ENCODE peak calls at places on chromosomes 3 and 15, in four cellular contexts. S is IMR-90, N is K562, G is A549. H is an unnamed sample.

GRCh38 chr15:51759557-51760070 is 8.2 kb downstream of the TMOD2 start:
- DNase-seq in S (peak; percentile 97), N (no peak), G (no peak), H (no peak)

GRCh38 chr3:125032683-125033082 is 23.1 kb downstream of the HEG1 start:
- DNase-seq in S (no peak), N (no peak), G (no peak), H (no peak)

GRCh38 chr3:100089802-100090668 is 24.3 kb downstream of the FILIP1L start:
- DNase-seq in S (peak; percentile 69), N (peak; percentile 49), G (peak; percentile 40), H (no peak)

GRCh38 chr3:140850210-140850955 is 91.3 kb upstream of the SLC25A36 start:
- DNase-seq in S (no peak), N (no peak), G (no peak), H (no peak)

GRCh38 chr3:139020036-139020867 is 474 bp downstream of the PRR23B start:
- DNase-seq in S (no peak), N (no peak), G (no peak), H (no peak)

GRCh38 chr3:183061431-183062172 is 37.7 kb downstream of the MCCC1 start:
- DNase-seq in S (peak; percentile 66), N (no peak), G (no peak), H (no peak)

GRCh38 chr3:71247221-71247947 is 336.1 kb downstream of the FOXP1 start:
- DNase-seq in S (peak; percentile 67), N (peak; percentile 70), G (peak; percentile 49), H (no peak)

GRCh38 chr3:5093786-5094185 is 28.3 kb upstream of the ARL8B start:
- DNase-seq in S (no peak), N (no peak), G (no peak), H (no peak)

GRCh38 chr3:131231710-131232348 is 149.7 kb upstream of the NUDT16 start:
- DNase-seq in S (no peak), N (no peak), G (no peak), H (no peak)

GRCh38 chr15:66939016-66939415 is 126.4 kb upstream of the SMAD3 start:
- DNase-seq in S (no peak), N (no peak), G (no peak), H (no peak)

GRCh38 chr3:191958980-191959671 is 498.2 kb downstream of the PYDC2 start:
- DNase-seq in S (no peak), N (no peak), G (no peak), H (no peak)

GRCh38 chr3:55333923-55334322 is 153.2 kb downstream of the WNT5A start:
- DNase-seq in S (peak; percentile 84), N (no peak), G (no peak), H (no peak)

GRCh38 chr15:99335508-99335907 is 84.2 kb downstream of the LRRC28 start:
- DNase-seq in S (no peak), N (no peak), G (no peak), H (no peak)

GRCh38 chr3:66496731-66497130 is 4.1 kb downstream of the LRIG1 start:
- DNase-seq in S (no peak), N (no peak), G (no peak), H (no peak)

GRCh38 chr3:193451881-193452280 is 73.3 kb upstream of the ATP13A5 start:
- DNase-seq in S (no peak), N (no peak), G (no peak), H (no peak)

GRCh38 chr3:152051501-152052404 is 178.3 kb downstream of the SUCNR1 start:
- DNase-seq in S (peak; percentile 69), N (no peak), G (no peak), H (no peak)

GRCh38 chr3:123147754-123148535 is 53.8 kb upstream of the SEC22A start:
- DNase-seq in S (no peak), N (no peak), G (no peak), H (no peak)

GRCh38 chr15:23069496-23070166 is 30.3 kb upstream of the TUBGCP5 start:
- DNase-seq in S (no peak), N (peak; percentile 51), G (peak; percentile 48), H (no peak)

GRCh38 chr3:77411334-77411733 is 371.4 kb downstream of the ROBO2 start:
- DNase-seq in S (no peak), N (no peak), G (no peak), H (no peak)

GRCh38 chr3:109718822-109719221 is 381.5 kb upstream of the DPPA4 start:
- DNase-seq in S (no peak), N (no peak), G (no peak), H (no peak)

GRCh38 chr3:12993022-12993622 is 80.1 kb downstream of the IQSEC1 start:
- DNase-seq in S (peak; percentile 11), N (peak; percentile 70), G (peak; percentile 37), H (no peak)

GRCh38 chr15:64842986-64843561 is 1.4 kb downstream of the PLEKHO2 start:
- DNase-seq in S (peak; percentile 59), N (no peak), G (no peak), H (no peak)

GRCh38 chr3:65837604-65838003 is 201.1 kb downstream of the MAGI1 start:
- DNase-seq in S (no peak), N (no peak), G (no peak), H (no peak)

GRCh38 chr3:188720636-188721035 is 451.1 kb upstream of the TPRG1 start:
- DNase-seq in S (peak; percentile 44), N (no peak), G (peak; percentile 6), H (no peak)

GRCh38 chr3:155382396-155383042 is 89.0 kb upstream of the STRIT1 start:
- DNase-seq in S (peak; percentile 42), N (peak; percentile 64), G (peak; percentile 66), H (no peak)

GRCh38 chr3:19147905-19148767 is at the start of gene KCNH8:
- DNase-seq in S (no peak), N (peak; percentile 17), G (peak; percentile 3), H (no peak)

GRCh38 chr15:101807345-101807945 is 4.1 kb downstream of the OR4F6 start:
- DNase-seq in S (peak; percentile 89), N (no peak), G (no peak), H (no peak)
- TF ChIP-seq ELK1 in S (no peak), N (no peak), G (no peak), H (no peak)

GRCh38 chr3:79751703-79752102 is 16.1 kb downstream of the ROBO1 start:
- DNase-seq in S (no peak), N (no peak), G (no peak), H (no peak)
- TF ChIP-seq ELK1 in S (no peak), N (no peak), G (no peak), H (no peak)

GRCh38 chr3:113505867-113506266 is 9.1 kb downstream of the SPICE1 start:
- DNase-seq in S (no peak), N (no peak), G (no peak), H (no peak)
- TF ChIP-seq ELK1 in S (no peak), N (no peak), G (no peak), H (no peak)

DNA sequence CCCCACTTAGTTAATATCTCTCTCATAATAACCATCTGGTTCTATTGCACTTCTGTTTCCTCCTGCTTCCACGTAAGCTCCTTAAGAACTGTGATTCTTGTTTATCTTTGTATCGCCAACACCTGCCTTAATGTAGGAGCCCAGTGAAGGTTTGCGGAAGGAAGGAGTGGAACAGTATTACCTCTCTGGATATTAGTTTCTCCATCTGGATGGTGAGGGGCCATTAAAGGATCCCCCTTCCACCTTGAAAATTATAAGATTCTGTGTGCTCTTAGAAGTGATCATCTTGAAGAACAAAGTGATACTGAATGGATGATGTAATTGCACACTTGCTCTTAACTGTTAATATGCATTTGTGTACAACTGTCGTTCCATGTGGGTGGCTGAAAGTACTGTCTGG is 2.2 kb downstream of the CHRNA5 start:
- DNase-seq in S (no peak), N (no peak), G (no peak), H (no peak)
- TF ChIP-seq ELK1 in S (no peak), N (no peak), G (no peak), H (no peak)